ENCODE peak calls at places on chromosomes 4 and X, in four cellular contexts. G, B, C and M are unnamed samples.

GRCh38 chr4:32625687-32626086 is 1905.5 kb downstream of the PCDH7 start:
- DNase-seq in G (no peak), B (no peak), C (no peak), M (no peak)

GRCh38 chr4:48913346-48913745 is 6.8 kb upstream of the OCIAD2 start:
- DNase-seq in G (no peak), B (peak; percentile 96), C (peak; percentile 90), M (no peak)

GRCh38 chr4:106981431-106981830 is 54.7 kb downstream of the DKK2 start:
- DNase-seq in G (no peak), B (no peak), C (no peak), M (no peak)

GRCh38 chr4:6573551-6573950 is 1.4 kb upstream of the MAN2B2 start:
- DNase-seq in G (no peak), B (no peak), C (no peak), M (no peak)

GRCh38 chr4:108240356-108240755 is 71.6 kb upstream of the LEF1 start:
- DNase-seq in G (no peak), B (peak; percentile 86), C (peak; percentile 2), M (no peak)

GRCh38 chr4:146159384-146160058 is 16.0 kb upstream of the LSM6 start:
- DNase-seq in G (peak; percentile 14), B (no peak), C (no peak), M (no peak)

GRCh38 chr4:52945499-52945898 is 83.4 kb downstream of the RASL11B start:
- DNase-seq in G (no peak), B (no peak), C (no peak), M (no peak)

GRCh38 chr4:38889143-38889542 is 21.5 kb downstream of the FAM114A1 start:
- DNase-seq in G (no peak), B (peak; percentile 93), C (peak; percentile 78), M (no peak)

GRCh38 chr4:108449139-108449538 is 171.2 kb upstream of the RPL34 start:
- DNase-seq in G (no peak), B (no peak), C (no peak), M (no peak)

GRCh38 chr4:184189966-184190365 is 27.7 kb downstream of the ENPP6 start:
- DNase-seq in G (no peak), B (no peak), C (peak; percentile 14), M (no peak)

GRCh38 chr4:2882341-2882740 is 38.7 kb downstream of the ADD1 start:
- DNase-seq in G (no peak), B (no peak), C (no peak), M (no peak)

GRCh38 chr4:2878346-2878745 is 34.7 kb downstream of the ADD1 start:
- DNase-seq in G (no peak), B (no peak), C (no peak), M (no peak)

GRCh38 chr4:2874861-2875260 is 31.2 kb downstream of the ADD1 start:
- DNase-seq in G (no peak), B (no peak), C (no peak), M (no peak)

GRCh38 chr4:2881431-2881830 is 37.8 kb downstream of the ADD1 start:
- DNase-seq in G (no peak), B (no peak), C (no peak), M (no peak)

GRCh38 chr4:2879026-2879425 is 35.4 kb downstream of the ADD1 start:
- DNase-seq in G (no peak), B (no peak), C (no peak), M (no peak)
- H4K20me1 ChIP-seq in G (no peaks in the 10 kb centered on the region), B (peaks cover 52% of the 10 kb centered on the region), C (peaks cover 2% of the 10 kb centered on the region), M (no peaks in the 10 kb centered on the region)

GRCh38 chr4:10115271-10115656 is 1.3 kb downstream of the WDR1 start:
- DNase-seq in G (no peak), B (no peak), C (peak; percentile 45), M (no peak)
- H4K20me1 ChIP-seq in G (peaks cover 15% of the 10 kb centered on the region), B (peaks cover 58% of the 10 kb centered on the region), C (peaks cover 3% of the 10 kb centered on the region), M (peaks cover 2% of the 10 kb centered on the region)

GRCh38 chrX:97968376-97969104 is 1084.8 kb downstream of the RPA4 start:
- DNase-seq in G (no peak), B (no peak), C (no peak), M (peak; percentile 45)
- H4K20me1 ChIP-seq in G (no peaks in the 10 kb centered on the region), B (no peaks in the 10 kb centered on the region), C (no peaks in the 10 kb centered on the region), M (no peaks in the 10 kb centered on the region)

GRCh38 chr4:98909646-98910045 is 19.3 kb downstream of the EIF4E start:
- DNase-seq in G (no peak), B (no peak), C (no peak), M (no peak)
- H4K20me1 ChIP-seq in G (peaks cover 65% of the 10 kb centered on the region), B (peaks cover 81% of the 10 kb centered on the region), C (peaks cover 13% of the 10 kb centered on the region), M (no peaks in the 10 kb centered on the region)

GRCh38 chr4:3500634-3501101 is 31.6 kb downstream of the LRPAP1 start:
- DNase-seq in G (no peak), B (no peak), C (no peak), M (no peak)
- H4K20me1 ChIP-seq in G (no peaks in the 10 kb centered on the region), B (peaks cover 55% of the 10 kb centered on the region), C (peaks cover 3% of the 10 kb centered on the region), M (peaks cover 2% of the 10 kb centered on the region)

GRCh38 chr4:2875556-2875955 is 31.9 kb downstream of the ADD1 start:
- DNase-seq in G (no peak), B (no peak), C (no peak), M (no peak)
- H4K20me1 ChIP-seq in G (no peaks in the 10 kb centered on the region), B (peaks cover 81% of the 10 kb centered on the region), C (no peaks in the 10 kb centered on the region), M (no peaks in the 10 kb centered on the region)

DNA sequence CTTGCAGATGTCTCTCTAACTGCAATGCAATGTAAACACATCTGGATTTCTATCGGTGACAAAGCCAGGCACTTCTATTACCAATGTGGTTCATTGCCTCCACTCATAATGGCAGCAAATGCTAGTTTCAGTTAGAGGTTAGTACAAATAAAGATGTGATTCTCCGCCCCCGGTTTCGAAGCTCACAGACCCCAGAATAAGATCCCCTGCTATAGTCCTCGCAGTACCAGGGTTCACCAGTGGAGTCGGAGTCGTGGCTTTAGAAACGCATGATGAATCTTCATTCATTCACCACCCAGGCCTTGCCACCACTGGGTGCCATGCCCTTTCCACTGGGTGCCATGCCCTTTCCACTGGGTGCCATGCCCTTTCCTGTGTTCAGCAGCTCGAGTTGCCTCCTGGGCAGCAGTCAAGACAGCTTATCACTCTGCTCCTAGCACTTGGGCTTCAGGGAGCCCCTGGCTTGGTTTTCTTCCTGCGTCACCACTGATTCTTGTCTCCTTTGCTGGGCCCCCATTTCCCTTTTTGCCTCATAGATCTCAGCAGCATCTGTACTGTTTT is 3.5 kb upstream of the NAA10 start:
- DNase-seq in G (no peak), B (no peak), C (no peak), M (no peak)
- H4K20me1 ChIP-seq in G (no peaks in the 10 kb centered on the region), B (no peaks in the 10 kb centered on the region), C (no peaks in the 10 kb centered on the region), M (no peaks in the 10 kb centered on the region)

DNA sequence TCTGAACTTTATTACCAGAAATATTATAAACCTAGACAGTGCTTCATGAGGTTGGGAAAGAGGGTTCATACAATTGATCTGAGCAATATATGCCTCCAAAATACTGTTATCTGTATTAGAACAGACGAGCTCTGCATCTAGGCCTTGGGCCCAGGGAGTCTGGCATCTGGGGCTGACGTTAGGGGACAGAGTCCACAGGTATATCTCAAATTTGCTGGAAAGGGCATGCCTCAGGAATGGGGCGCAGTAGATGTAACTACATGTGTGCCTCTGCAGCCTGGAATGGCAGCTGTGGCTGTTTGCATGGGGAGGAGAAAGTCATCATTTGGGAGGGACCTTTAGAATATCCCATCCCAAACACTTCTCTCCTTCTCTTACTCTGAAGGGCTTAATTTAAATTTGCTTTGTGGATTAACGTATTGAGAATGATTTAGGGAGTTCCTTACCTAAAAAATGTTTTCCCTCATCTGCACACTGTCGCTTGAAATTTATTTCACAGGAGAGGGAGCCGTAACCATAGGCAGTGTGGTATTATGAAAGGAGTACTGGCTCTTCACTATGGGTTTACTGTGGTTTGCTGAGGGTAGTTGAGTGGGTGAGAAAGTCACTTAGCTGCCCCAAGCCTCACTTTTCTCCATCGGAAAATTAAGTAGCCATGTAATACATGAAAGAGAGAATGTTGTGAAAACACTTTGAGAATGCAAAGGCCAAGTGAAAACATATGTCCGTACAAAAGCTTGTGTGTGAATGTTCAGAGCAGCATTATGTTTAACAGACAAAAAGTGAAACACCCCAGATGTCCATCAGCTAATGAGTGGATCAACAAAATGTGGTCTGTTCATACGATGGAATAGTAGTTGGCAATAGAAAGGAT is 5.9 kb downstream of the ADD1 start:
- DNase-seq in G (no peak), B (no peak), C (no peak), M (no peak)
- H4K20me1 ChIP-seq in G (peaks cover 8% of the 10 kb centered on the region), B (peaks cover 87% of the 10 kb centered on the region), C (peaks cover 2% of the 10 kb centered on the region), M (no peaks in the 10 kb centered on the region)